ENCODE peak calls at places on chromosomes 7 and 10, in six cellular contexts. One of them, this sample, is unnamed.

GRCh38 chr7:76054129-76055120 is 6.5 kb downstream of the MDH2 start:
- DNase-seq in SK-N-SH: no peak
- DNase-seq in ovary: no peak
- DNase-seq in esophagus muscularis mucosa: no peak
- DNase-seq in A549: no peak
- DNase-seq in HepG2: no peak
- DNase-seq in this sample: no peak

GRCh38 chr10:52322941-52323340 is 8.9 kb downstream of the DKK1 start:
- DNase-seq in A549: no peak
- DNase-seq in esophagus muscularis mucosa: no peak
- DNase-seq in SK-N-SH: no peak
- DNase-seq in HepG2: no peak
- DNase-seq in ovary: no peak
- DNase-seq in this sample: no peak

GRCh38 chr10:94757916-94758315 is 4.6 kb upstream of the CYP2C19 start:
- DNase-seq in ovary: no peak
- DNase-seq in esophagus muscularis mucosa: no peak
- DNase-seq in SK-N-SH: no peak
- DNase-seq in A549: no peak
- DNase-seq in HepG2: no peak
- DNase-seq in this sample: no peak

GRCh38 chr7:143289421-143289820 is 1.3 kb downstream of the CASP2 start:
- DNase-seq in SK-N-SH: no peak
- DNase-seq in A549: no peak
- DNase-seq in HepG2: no peak
- DNase-seq in esophagus muscularis mucosa: no peak
- DNase-seq in ovary: no peak
- DNase-seq in this sample: no peak

GRCh38 chr7:43193905-43194304 is 81.5 kb downstream of the HECW1 start:
- DNase-seq in ovary: no peak
- DNase-seq in esophagus muscularis mucosa: no peak
- DNase-seq in A549: no peak
- DNase-seq in SK-N-SH: no peak
- DNase-seq in HepG2: no peak
- DNase-seq in this sample: no peak

GRCh38 chr10:78069151-78069550 is 35.5 kb downstream of the RPS24 start:
- DNase-seq in A549: no peak
- DNase-seq in ovary: no peak
- DNase-seq in esophagus muscularis mucosa: no peak
- DNase-seq in HepG2: no peak
- DNase-seq in SK-N-SH: no peak
- DNase-seq in this sample: no peak

GRCh38 chr10:11610855-11611247 is 599 bp downstream of the USP6NL start:
- DNase-seq in esophagus muscularis mucosa: no peak
- DNase-seq in SK-N-SH: no peak
- DNase-seq in A549: peak
- DNase-seq in HepG2: no peak
- DNase-seq in ovary: peak
- DNase-seq in this sample: peak

GRCh38 chr10:89382757-89383156 is 4.9 kb downstream of the IFIT1B start:
- DNase-seq in A549: no peak
- DNase-seq in ovary: no peak
- DNase-seq in esophagus muscularis mucosa: peak
- DNase-seq in SK-N-SH: no peak
- DNase-seq in HepG2: no peak
- DNase-seq in this sample: no peak

GRCh38 chr10:88473989-88474883 is 108.9 kb downstream of the RNLS start:
- DNase-seq in A549: no peak
- DNase-seq in HepG2: no peak
- DNase-seq in ovary: peak
- DNase-seq in esophagus muscularis mucosa: no peak
- DNase-seq in SK-N-SH: no peak
- DNase-seq in this sample: no peak

GRCh38 chr7:44849277-44850210 is 1.7 kb upstream of the H2AZ2 start:
- DNase-seq in ovary: no peak
- DNase-seq in SK-N-SH: no peak
- DNase-seq in esophagus muscularis mucosa: no peak
- DNase-seq in A549: no peak
- DNase-seq in HepG2: no peak
- DNase-seq in this sample: no peak

GRCh38 chr7:34652784-34653183 is 5.2 kb upstream of the NPSR1 start:
- DNase-seq in SK-N-SH: no peak
- DNase-seq in ovary: no peak
- DNase-seq in HepG2: peak
- DNase-seq in esophagus muscularis mucosa: no peak
- DNase-seq in A549: no peak
- DNase-seq in this sample: no peak

GRCh38 chr7:83835424-83835823 is 186.5 kb upstream of the SEMA3E start:
- DNase-seq in esophagus muscularis mucosa: no peak
- DNase-seq in SK-N-SH: no peak
- DNase-seq in ovary: no peak
- DNase-seq in HepG2: no peak
- DNase-seq in A549: no peak
- DNase-seq in this sample: no peak

GRCh38 chr7:152341914-152342236 is 93.9 kb downstream of the KMT2C start:
- DNase-seq in esophagus muscularis mucosa: no peak
- DNase-seq in HepG2: no peak
- DNase-seq in A549: no peak
- DNase-seq in ovary: no peak
- DNase-seq in SK-N-SH: no peak
- DNase-seq in this sample: no peak

GRCh38 chr7:141674201-141674671 is 27.7 kb downstream of the DENND11 start:
- DNase-seq in HepG2: peak
- DNase-seq in SK-N-SH: no peak
- DNase-seq in esophagus muscularis mucosa: no peak
- DNase-seq in A549: no peak
- DNase-seq in ovary: no peak
- DNase-seq in this sample: no peak

GRCh38 chr10:116385994-116386809 is 41.4 kb upstream of the PNLIPRP3 start:
- DNase-seq in SK-N-SH: no peak
- DNase-seq in ovary: no peak
- DNase-seq in HepG2: peak
- DNase-seq in A549: no peak
- DNase-seq in esophagus muscularis mucosa: no peak
- DNase-seq in this sample: peak

GRCh38 chr7:24075426-24075810 is 208.6 kb upstream of the NPY start:
- DNase-seq in ovary: no peak
- DNase-seq in A549: no peak
- DNase-seq in SK-N-SH: no peak
- DNase-seq in HepG2: no peak
- DNase-seq in esophagus muscularis mucosa: no peak
- DNase-seq in this sample: no peak

GRCh38 chr10:96681493-96681892 is 38.8 kb downstream of the PIK3AP1 start:
- DNase-seq in A549: no peak
- DNase-seq in SK-N-SH: no peak
- DNase-seq in HepG2: no peak
- DNase-seq in esophagus muscularis mucosa: no peak
- DNase-seq in ovary: no peak
- DNase-seq in this sample: no peak

GRCh38 chr10:21953585-21954057 is 49.9 kb downstream of the DNAJC1 start:
- DNase-seq in ovary: no peak
- DNase-seq in esophagus muscularis mucosa: no peak
- DNase-seq in SK-N-SH: peak
- DNase-seq in A549: peak
- DNase-seq in HepG2: peak
- DNase-seq in this sample: no peak

GRCh38 chr7:129228633-129229032 is 3.8 kb downstream of the AHCYL2 start:
- DNase-seq in HepG2: no peak
- DNase-seq in ovary: no peak
- DNase-seq in SK-N-SH: no peak
- DNase-seq in esophagus muscularis mucosa: no peak
- DNase-seq in A549: no peak
- DNase-seq in this sample: no peak

GRCh38 chr7:6252748-6253147 is 19.7 kb downstream of the CYTH3 start:
- DNase-seq in SK-N-SH: no peak
- DNase-seq in ovary: no peak
- DNase-seq in A549: no peak
- DNase-seq in esophagus muscularis mucosa: no peak
- DNase-seq in HepG2: no peak
- DNase-seq in this sample: no peak

GRCh38 chr10:80415734-80416281 is 7.5 kb downstream of the PRXL2A start:
- DNase-seq in A549: no peak
- DNase-seq in HepG2: peak
- DNase-seq in esophagus muscularis mucosa: no peak
- DNase-seq in SK-N-SH: no peak
- DNase-seq in ovary: no peak
- DNase-seq in this sample: no peak

GRCh38 chr7:1899201-1899600 is 229.1 kb downstream of the ELFN1 start:
- DNase-seq in SK-N-SH: peak
- DNase-seq in ovary: no peak
- DNase-seq in esophagus muscularis mucosa: no peak
- DNase-seq in A549: no peak
- DNase-seq in HepG2: no peak
- DNase-seq in this sample: no peak

GRCh38 chr10:121135512-121135911 is 284.4 kb downstream of the WDR11 start:
- DNase-seq in HepG2: no peak
- DNase-seq in A549: no peak
- DNase-seq in esophagus muscularis mucosa: no peak
- DNase-seq in ovary: no peak
- DNase-seq in SK-N-SH: no peak
- DNase-seq in this sample: no peak

GRCh38 chr7:12524794-12525386 is 45.6 kb upstream of the SCIN start:
- DNase-seq in HepG2: peak
- DNase-seq in SK-N-SH: peak
- DNase-seq in ovary: no peak
- DNase-seq in A549: peak
- DNase-seq in esophagus muscularis mucosa: no peak
- DNase-seq in this sample: no peak

GRCh38 chr7:2149672-2150444 is 82.9 kb downstream of the MAD1L1 start:
- DNase-seq in HepG2: peak
- DNase-seq in SK-N-SH: no peak
- DNase-seq in A549: no peak
- DNase-seq in esophagus muscularis mucosa: no peak
- DNase-seq in ovary: no peak
- DNase-seq in this sample: no peak

GRCh38 chr10:70458329-70459060 is 17.0 kb upstream of the NODAL start:
- DNase-seq in esophagus muscularis mucosa: no peak
- DNase-seq in HepG2: no peak
- DNase-seq in SK-N-SH: peak
- DNase-seq in ovary: peak
- DNase-seq in A549: no peak
- DNase-seq in this sample: peak

GRCh38 chr10:6025683-6026225 is 36.4 kb downstream of the IL2RA start:
- DNase-seq in SK-N-SH: no peak
- DNase-seq in A549: no peak
- DNase-seq in ovary: no peak
- DNase-seq in HepG2: no peak
- DNase-seq in esophagus muscularis mucosa: peak
- DNase-seq in this sample: no peak

GRCh38 chr7:101717986-101718746 is 89.1 kb upstream of the MYL10 start:
- DNase-seq in esophagus muscularis mucosa: no peak
- DNase-seq in HepG2: peak
- DNase-seq in ovary: no peak
- DNase-seq in SK-N-SH: peak
- DNase-seq in A549: no peak
- DNase-seq in this sample: no peak

GRCh38 chr7:69849268-69849667 is 251.0 kb downstream of the AUTS2 start:
- DNase-seq in esophagus muscularis mucosa: no peak
- DNase-seq in A549: no peak
- DNase-seq in ovary: no peak
- DNase-seq in SK-N-SH: no peak
- DNase-seq in HepG2: no peak
- DNase-seq in this sample: no peak

GRCh38 chr7:7834761-7835160 is 116.4 kb upstream of the RPA3 start:
- DNase-seq in SK-N-SH: no peak
- DNase-seq in A549: no peak
- DNase-seq in HepG2: no peak
- DNase-seq in ovary: no peak
- DNase-seq in esophagus muscularis mucosa: no peak
- DNase-seq in this sample: no peak

GRCh38 chr7:55018361-55019328 is at the start of gene EGFR:
- DNase-seq in HepG2: no peak
- DNase-seq in ovary: peak
- DNase-seq in A549: peak
- DNase-seq in esophagus muscularis mucosa: peak
- DNase-seq in SK-N-SH: peak
- DNase-seq in this sample: peak

GRCh38 chr7:66865290-66865864 is 55.6 kb upstream of the TMEM248 start:
- DNase-seq in HepG2: no peak
- DNase-seq in A549: no peak
- DNase-seq in esophagus muscularis mucosa: no peak
- DNase-seq in SK-N-SH: no peak
- DNase-seq in ovary: no peak
- DNase-seq in this sample: no peak

GRCh38 chr10:84117683-84118394 is 21.5 kb upstream of the GHITM start:
- DNase-seq in esophagus muscularis mucosa: peak
- DNase-seq in A549: no peak
- DNase-seq in SK-N-SH: no peak
- DNase-seq in ovary: no peak
- DNase-seq in HepG2: no peak
- DNase-seq in this sample: no peak
- TF ChIP-seq EP300 in esophagus muscularis mucosa: no peak
- TF ChIP-seq EP300 in A549: no peak
- TF ChIP-seq EP300 in SK-N-SH: no peak
- TF ChIP-seq EP300 in ovary: no peak
- TF ChIP-seq EP300 in HepG2: no peak
- TF ChIP-seq EP300 in this sample: no peak

GRCh38 chr7:106660862-106661720 is at the start of gene CCDC71L:
- DNase-seq in SK-N-SH: peak
- DNase-seq in ovary: peak
- DNase-seq in esophagus muscularis mucosa: peak
- DNase-seq in HepG2: no peak
- DNase-seq in A549: peak
- DNase-seq in this sample: peak
- TF ChIP-seq EP300 in SK-N-SH: peak
- TF ChIP-seq EP300 in ovary: no peak
- TF ChIP-seq EP300 in esophagus muscularis mucosa: no peak
- TF ChIP-seq EP300 in HepG2: no peak
- TF ChIP-seq EP300 in A549: no peak
- TF ChIP-seq EP300 in this sample: peak

DNA sequence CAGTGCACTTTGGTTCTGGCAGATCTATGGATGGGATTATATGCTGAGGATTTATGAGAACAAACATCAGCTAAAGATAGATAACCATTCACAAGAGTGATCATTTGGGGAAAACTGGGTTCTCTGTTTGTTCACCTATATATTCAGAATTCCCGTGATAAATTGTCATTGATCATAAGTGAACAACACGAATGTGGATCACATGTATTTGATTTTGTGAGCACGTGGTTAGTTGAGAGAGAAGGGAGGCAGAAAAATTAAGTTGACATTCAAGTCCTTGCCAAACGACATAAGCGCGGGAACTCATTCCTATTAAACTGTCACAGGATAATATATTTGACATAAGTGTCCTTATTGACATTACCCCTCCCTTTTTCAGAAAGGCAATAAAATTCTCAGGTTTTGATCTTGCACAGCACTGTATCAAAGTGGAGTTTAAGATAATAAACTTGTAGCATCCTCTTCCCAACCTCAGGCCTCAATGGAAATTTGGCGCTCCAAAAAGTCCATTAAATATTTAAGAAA is 64.9 kb upstream of the MYO3A start:
- DNase-seq in HepG2: no peak
- DNase-seq in ovary: no peak
- DNase-seq in SK-N-SH: no peak
- DNase-seq in A549: no peak
- DNase-seq in esophagus muscularis mucosa: no peak
- DNase-seq in this sample: no peak
- TF ChIP-seq EP300 in HepG2: no peak
- TF ChIP-seq EP300 in ovary: no peak
- TF ChIP-seq EP300 in SK-N-SH: no peak
- TF ChIP-seq EP300 in A549: no peak
- TF ChIP-seq EP300 in esophagus muscularis mucosa: no peak
- TF ChIP-seq EP300 in this sample: no peak

GRCh38 chr7:46603780-46604725 is 683.0 kb upstream of the IGFBP3 start:
- DNase-seq in esophagus muscularis mucosa: peak
- DNase-seq in A549: no peak
- DNase-seq in HepG2: no peak
- DNase-seq in SK-N-SH: peak
- DNase-seq in ovary: peak
- DNase-seq in this sample: peak
- TF ChIP-seq EP300 in esophagus muscularis mucosa: peak
- TF ChIP-seq EP300 in A549: no peak
- TF ChIP-seq EP300 in HepG2: no peak
- TF ChIP-seq EP300 in SK-N-SH: no peak
- TF ChIP-seq EP300 in ovary: no peak
- TF ChIP-seq EP300 in this sample: peak

This sample was measured in tibial nerve.